ENCODE peak calls at places on chromosomes 4 and X, in four cellular contexts. W, X, J and H are unnamed samples.

GRCh38 chr4:178329226-178329872 is 887.1 kb upstream of the AGA start:
- DNase-seq in X (no peak), J (no peak), W (no peak), H (no peak)

GRCh38 chrX:73940893-73941470 is 363.0 kb upstream of the ZCCHC13 start:
- DNase-seq in X (no peak), J (no peak), W (no peak), H (no peak)

GRCh38 chr4:60605651-60606354 is 594.3 kb upstream of the ADGRL3 start:
- DNase-seq in X (no peak), W (no peak), J (no peak), H (no peak)

GRCh38 chr4:75922588-75922987 is 18.2 kb downstream of the NAAA start:
- DNase-seq in J (no peak), W (no peak), X (no peak), H (no peak)

GRCh38 chrX:30893206-30893605 is 4.2 kb upstream of the TAB3 start:
- DNase-seq in W (no peak), J (no peak), X (no peak), H (no peak)

GRCh38 chr4:60455380-60455779 is 744.7 kb upstream of the ADGRL3 start:
- DNase-seq in W (no peak), J (no peak), X (no peak), H (no peak)

GRCh38 chr4:1208266-1208961 is 36.0 kb upstream of the SPON2 start:
- DNase-seq in X (no peak), W (no peak), J (no peak), H (no peak)

GRCh38 chrX:51496501-51497291 is at the start of gene NUDT11:
- DNase-seq in W (no peak), X (peak; percentile 44), J (no peak), H (no peak)

GRCh38 chr4:2059034-2059725 is at the start of gene NAT8L:
- DNase-seq in X (peak; percentile 77), W (peak; percentile 21), J (no peak), H (no peak)

GRCh38 chrX:91331476-91331875 is 103.2 kb upstream of the PABPC5 start:
- DNase-seq in J (no peak), X (no peak), W (no peak), H (no peak)

GRCh38 chr4:150039790-150040189 is 38.5 kb upstream of the DCLK2 start:
- DNase-seq in J (no peak), X (no peak), W (no peak), H (no peak)

GRCh38 chr4:147741190-147741788 is 9.4 kb downstream of the ARHGAP10 start:
- DNase-seq in W (no peak), J (no peak), X (no peak), H (no peak)
- TF ChIP-seq FOSL1 in W (no peak), J (no peak), X (no peak), H (no peak)

DNA sequence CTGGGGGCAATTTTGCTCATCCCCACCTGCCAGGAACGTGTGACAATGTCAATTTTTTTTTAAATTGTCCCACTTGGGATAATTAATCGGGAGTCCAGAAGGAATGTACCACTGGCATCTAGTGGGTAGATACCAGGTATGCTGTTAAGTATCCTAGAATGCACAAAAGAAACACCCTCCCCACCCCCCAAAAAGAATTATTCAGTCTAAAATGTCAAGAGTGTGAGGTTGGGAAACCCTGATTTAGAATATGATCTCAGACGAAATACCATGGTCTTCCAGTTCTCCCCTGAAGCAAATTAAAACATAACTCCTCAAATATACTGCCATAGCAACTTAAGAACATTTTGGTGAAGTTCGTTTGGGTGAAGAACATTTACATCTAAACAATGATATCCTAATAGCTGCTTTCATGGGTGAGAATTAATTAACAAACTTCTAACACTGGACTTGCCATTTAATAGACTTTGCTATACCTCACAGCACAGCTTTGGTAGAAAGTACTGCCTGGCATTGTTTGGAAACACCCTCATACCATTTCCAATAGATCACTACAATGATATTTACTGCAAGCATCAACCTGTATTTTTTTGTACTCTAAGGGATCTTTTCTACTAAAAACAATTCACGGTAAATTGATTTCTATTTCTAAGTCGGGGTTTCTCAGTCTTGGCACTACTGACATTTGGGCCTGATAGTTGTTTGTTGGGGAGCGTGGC is 36.5 kb downstream of the SH3RF1 start:
- DNase-seq in W (no peak), J (no peak), X (no peak), H (no peak)
- TF ChIP-seq FOSL1 in W (no peak), J (no peak), X (no peak), H (no peak)

GRCh38 chr4:19051751-19052296 is 1030.3 kb upstream of the LCORL start:
- DNase-seq in J (no peak), X (no peak), W (no peak), H (no peak)
- TF ChIP-seq FOSL1 in J (no peak), X (no peak), W (no peak), H (no peak)

GRCh38 chr4:3256230-3257124 is 7.5 kb downstream of the MSANTD1 start:
- DNase-seq in X (no peak), J (no peak), W (no peak), H (peak; percentile 30)

GRCh38 chr4:3255611-3256186 is 6.7 kb downstream of the MSANTD1 start:
- DNase-seq in W (no peak), X (no peak), J (no peak), H (peak; percentile 22)

GRCh38 chr4:3257125-3257690 is 8.2 kb downstream of the MSANTD1 start:
- DNase-seq in J (no peak), W (no peak), X (no peak), H (peak; percentile 39)

GRCh38 chr4:3254302-3255131 is 5.6 kb downstream of the MSANTD1 start:
- DNase-seq in J (no peak), X (no peak), W (no peak), H (no peak)

GRCh38 chr4:3257691-3258482 is 8.9 kb downstream of the MSANTD1 start:
- DNase-seq in J (no peak), W (no peak), X (no peak), H (no peak)
- TF ChIP-seq FOSL1 in J (no peak), W (no peak), X (no peak), H (no peak)